ENCODE peak calls at places on chromosomes 12 and 14, in four cellular contexts. G, F, S and I are unnamed samples.

GRCh38 chr14:20615996-20616395 is 24.8 kb upstream of the RNASE12 start:
- DNase-seq in G (no peak), F (no peak), S (no peak), I (no peak)

GRCh38 chr14:23829736-23830474 is 123.7 kb upstream of the DHRS4 start:
- DNase-seq in G (peak; percentile 93), S (no peak), F (no peak), I (no peak)

GRCh38 chr12:130965668-130966067 is 12.0 kb downstream of the ADGRD1 start:
- DNase-seq in F (no peak), S (no peak), G (no peak), I (no peak)

GRCh38 chr14:69696633-69697557 is 70.0 kb upstream of the SRSF5 start:
- DNase-seq in F (no peak), S (no peak), G (no peak), I (no peak)

GRCh38 chr12:75097003-75097402 is 112.6 kb downstream of the KCNC2 start:
- DNase-seq in F (no peak), S (no peak), G (no peak), I (no peak)

GRCh38 chr12:51676875-51677274 is 85.8 kb downstream of the SCN8A start:
- DNase-seq in F (no peak), S (no peak), G (no peak), I (no peak)

GRCh38 chr12:103503546-103504480 is 8.0 kb upstream of the C12orf42 start:
- DNase-seq in G (no peak), S (peak; percentile 46), F (no peak), I (peak; percentile 26)

GRCh38 chr12:45435945-45436710 is 220.2 kb downstream of the ANO6 start:
- DNase-seq in S (no peak), G (no peak), F (no peak), I (no peak)

GRCh38 chr14:34069854-34070582 is 119.1 kb upstream of the EGLN3 start:
- DNase-seq in S (no peak), G (peak; percentile 48), F (no peak), I (no peak)

GRCh38 chr12:49026678-49027480 is 8.3 kb upstream of the PRKAG1 start:
- DNase-seq in F (no peak), S (no peak), G (no peak), I (no peak)

GRCh38 chr14:50344831-50345563 is 32.9 kb downstream of the DMAC2L start:
- DNase-seq in G (no peak), S (no peak), F (no peak), I (no peak)

GRCh38 chr14:23381871-23382270 is 5.0 kb downstream of the CMTM5 start:
- DNase-seq in F (no peak), G (no peak), S (no peak), I (no peak)

GRCh38 chr12:45423931-45424330 is 208.0 kb downstream of the ANO6 start:
- DNase-seq in F (no peak), G (no peak), S (no peak), I (no peak)

GRCh38 chr14:48536318-48536717 is 860.9 kb upstream of the MDGA2 start:
- DNase-seq in S (peak; percentile 11), G (no peak), F (no peak), I (no peak)

GRCh38 chr12:67035121-67035520 is 234.0 kb upstream of the CAND1 start:
- DNase-seq in S (no peak), F (no peak), G (no peak), I (no peak)

GRCh38 chr12:110689002-110689600 is at the start of gene HVCN1:
- DNase-seq in G (peak; percentile 9), F (peak; percentile 56), S (peak; percentile 69), I (peak; percentile 50)

GRCh38 chr12:31728289-31728916 is 418 bp downstream of the AMN1 start:
- DNase-seq in F (no peak), S (no peak), G (no peak), I (no peak)

DNA sequence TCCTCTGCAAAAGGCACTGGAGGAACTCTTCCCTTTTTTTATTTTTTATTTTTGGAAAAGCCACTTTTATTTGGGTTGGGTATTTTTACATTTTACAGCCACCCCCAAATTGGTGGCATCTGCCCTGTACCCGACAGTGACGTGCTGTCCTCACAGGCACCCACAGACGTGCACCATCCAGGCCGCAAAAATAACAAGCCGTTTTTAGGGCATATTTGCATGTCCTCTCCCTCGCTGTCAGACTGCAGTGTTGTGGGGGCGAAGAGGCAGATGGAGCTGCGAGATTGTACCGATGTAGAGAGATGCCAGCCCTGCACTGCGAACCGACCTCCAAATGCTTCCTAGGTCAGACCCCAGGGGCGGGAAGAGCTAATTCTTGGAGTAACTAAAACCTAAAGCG is 12.2 kb downstream of the JDP2 start:
- DNase-seq in S (no peak), G (no peak), F (no peak), I (no peak)
- TF ChIP-seq CTCF in S (no peak), G (no peak), F (no peak), I (no peak)

DNA sequence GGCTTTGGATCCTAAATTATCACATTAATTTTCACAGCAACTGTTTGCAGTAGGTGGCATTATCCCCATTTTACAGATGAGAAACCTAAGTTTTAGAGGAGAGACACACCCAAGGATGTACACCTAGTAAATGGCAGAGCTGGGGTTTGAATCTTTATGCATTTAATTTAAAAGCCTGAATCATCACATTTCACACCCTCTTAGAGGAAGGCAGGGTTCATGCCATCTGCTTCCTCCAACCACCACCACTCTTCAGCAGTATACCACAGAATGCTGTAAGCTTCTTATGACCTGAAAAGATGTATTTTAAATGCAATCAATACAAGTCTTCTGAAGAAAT is 90.3 kb downstream of the CRADD start:
- DNase-seq in F (no peak), G (no peak), S (no peak), I (no peak)
- TF ChIP-seq CTCF in F (no peak), G (no peak), S (no peak), I (no peak)

GRCh38 chr14:40280652-40281051 is 848.4 kb upstream of the FBXO33 start:
- DNase-seq in F (no peak), S (no peak), G (no peak), I (no peak)
- TF ChIP-seq CTCF in F (no peak), S (no peak), G (no peak), I (no peak)

DNA sequence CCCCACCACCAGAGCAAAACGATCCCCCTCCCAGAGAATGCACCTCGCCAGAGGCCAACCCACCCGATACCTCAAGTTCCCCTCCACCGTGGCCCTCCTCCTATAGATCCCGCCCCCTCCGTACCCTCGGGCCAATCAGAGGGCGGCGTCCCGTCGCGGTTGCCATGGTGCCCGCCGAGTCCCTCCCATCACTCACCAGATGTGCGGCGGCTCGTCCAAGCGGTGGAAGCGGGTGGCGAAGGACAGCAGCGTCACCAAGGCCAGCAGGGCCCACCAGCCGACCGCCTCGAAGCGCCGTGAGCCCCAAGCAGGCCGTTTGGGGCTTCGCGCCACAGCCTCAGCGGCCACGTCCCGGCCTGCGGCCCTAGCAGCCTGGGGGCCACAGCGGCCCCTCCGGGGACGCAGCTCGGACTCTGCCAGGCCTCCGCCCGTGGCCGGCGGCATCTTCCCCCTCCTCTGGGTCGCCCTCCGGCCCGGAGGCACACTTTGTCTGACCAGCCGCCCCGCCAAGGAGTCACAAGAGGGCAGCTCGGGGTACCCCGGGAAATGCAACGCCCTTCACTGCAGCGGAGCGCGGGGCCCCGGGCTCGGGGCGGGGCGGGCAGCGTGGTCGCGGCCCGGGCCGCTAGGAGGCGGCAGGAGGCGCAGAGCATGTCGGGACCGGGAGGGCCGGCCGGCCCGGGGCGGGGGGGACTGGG is at the start of gene POMT2:
- DNase-seq in G (peak; percentile 88), S (peak; percentile 97), F (peak; percentile 97), I (peak; percentile 91)
- TF ChIP-seq CTCF in G (peak; percentile 24), S (peak; percentile 15), F (peak; percentile 55), I (peak; percentile 61)

DNA sequence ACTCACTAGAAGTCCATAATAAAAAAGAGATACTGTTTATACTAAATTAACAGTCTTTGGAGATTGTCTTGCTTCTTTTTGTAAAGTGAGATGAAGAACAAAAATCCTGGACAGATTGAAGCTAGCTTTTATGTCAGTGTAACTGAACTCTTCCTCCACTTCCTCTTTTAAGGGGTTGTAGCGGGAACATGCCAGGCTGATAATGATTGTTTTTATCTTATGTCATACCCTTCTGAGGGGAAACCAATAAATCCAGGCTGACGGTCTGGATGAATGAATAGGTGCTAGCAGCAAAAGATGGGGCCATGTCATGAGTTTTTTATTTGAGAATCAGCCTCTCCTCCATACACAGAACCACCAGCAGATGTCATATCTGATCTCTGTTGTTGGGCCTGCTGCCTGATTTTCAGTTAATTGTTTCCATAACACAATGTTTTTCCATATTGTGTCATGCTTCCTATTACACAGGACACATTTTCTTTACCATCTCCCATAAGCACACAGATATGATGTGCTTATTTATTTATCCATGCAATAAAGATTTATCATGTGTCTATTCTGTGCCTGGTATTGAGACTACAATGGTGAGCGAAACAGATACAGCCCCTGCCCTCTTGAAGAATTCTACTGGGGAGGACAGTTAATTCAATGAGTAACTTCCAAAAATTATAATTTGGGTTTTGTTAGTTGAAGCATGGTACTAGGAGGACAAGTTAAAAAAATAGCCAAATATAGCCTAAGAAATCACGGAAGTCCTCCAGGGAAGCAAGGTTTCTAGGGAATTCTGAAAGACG is 33.5 kb upstream of the CRY1 start:
- DNase-seq in G (peak; percentile 12), F (no peak), S (no peak), I (no peak)
- TF ChIP-seq CTCF in G (peak; percentile 54), F (no peak), S (peak; percentile 34), I (peak; percentile 39)

GRCh38 chr12:62978768-62979167 is 43.8 kb upstream of the PPM1H start:
- DNase-seq in F (no peak), S (no peak), G (no peak), I (no peak)

GRCh38 chr12:62986844-62987243 is 51.9 kb upstream of the PPM1H start:
- DNase-seq in F (no peak), S (no peak), G (no peak), I (no peak)

GRCh38 chr12:62977879-62978278 is 42.9 kb upstream of the PPM1H start:
- DNase-seq in F (no peak), G (no peak), S (no peak), I (no peak)

DNA sequence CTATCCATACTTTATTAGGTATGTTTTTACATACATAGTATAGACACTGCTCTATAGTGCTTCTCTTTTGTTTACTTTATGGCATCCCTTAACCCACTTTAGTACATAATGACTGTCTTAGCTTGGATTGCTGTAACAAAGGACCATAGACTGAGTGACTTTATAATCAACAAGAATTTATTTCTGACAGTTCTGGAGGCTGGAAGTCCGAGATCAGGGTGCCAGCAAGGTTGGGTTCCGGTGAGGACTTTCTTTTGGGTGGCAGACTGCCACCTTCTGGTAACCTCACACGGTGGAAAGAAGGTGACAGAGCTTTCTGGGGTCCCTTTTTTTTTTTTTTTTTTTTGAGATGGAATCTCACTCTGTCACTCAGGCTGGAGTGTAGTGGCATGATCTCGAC is 48.6 kb upstream of the PPM1H start:
- DNase-seq in F (no peak), G (no peak), S (no peak), I (no peak)
- TF ChIP-seq CTCF in F (no peak), G (peak; percentile 6), S (no peak), I (peak; percentile 20)

DNA sequence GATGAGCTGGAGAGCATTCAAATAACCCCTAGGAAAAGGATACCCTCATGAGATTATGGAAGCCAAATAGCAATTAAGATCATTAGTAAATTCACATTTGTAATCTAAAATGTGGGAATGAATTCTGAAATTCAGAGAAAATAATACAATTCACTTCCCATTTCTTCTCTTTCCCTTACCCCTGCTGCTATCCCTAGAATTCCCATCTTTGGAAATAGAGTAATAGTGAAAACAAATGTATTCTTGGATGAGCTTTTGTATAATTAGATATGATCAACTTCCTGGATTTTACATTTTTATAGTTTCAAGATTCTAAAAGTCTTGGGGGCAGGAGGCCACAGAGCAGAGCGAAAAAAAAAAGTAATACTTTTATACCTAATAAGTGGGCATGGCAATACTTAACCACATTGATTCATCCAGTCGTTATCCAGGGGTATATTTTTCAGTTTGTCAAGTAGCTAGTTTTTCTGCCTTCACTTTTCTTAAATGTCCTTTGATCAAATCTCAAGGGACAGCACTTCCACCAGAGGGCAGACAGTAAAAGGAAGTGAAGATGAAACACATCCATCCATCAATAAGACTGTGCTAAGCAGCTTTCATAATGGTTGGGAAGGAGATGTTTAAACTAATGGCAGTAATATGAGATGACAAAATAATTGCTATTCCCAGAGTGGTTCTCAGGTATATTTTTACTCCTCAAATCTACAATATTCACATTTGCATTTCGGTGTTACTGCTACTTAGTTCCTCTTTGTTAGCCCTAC is 401.3 kb downstream of the DIO2 start:
- DNase-seq in S (no peak), F (no peak), G (no peak), I (no peak)
- TF ChIP-seq CTCF in S (no peak), F (no peak), G (peak; percentile 18), I (no peak)